ENCODE peak calls at places on chromosome 1, in eight cellular contexts. One of them, this sample, is unnamed.

GRCh38 chr1:225458222-225458631 is 30.4 kb upstream of the LBR start:
- DNase-seq in H9: no peak
- DNase-seq in stimulated activated CD4-positive, alpha-beta T cell treated with anti-CD3 and anti-CD28 coated beads, Interleukin-15, amount 100 ng/mL, for 1 hour: no peak
- DNase-seq in kidney glomerular epithelial cell: no peak
- DNase-seq in stromal cell of bone marrow: no peak
- DNase-seq in KBM-7: no peak
- DNase-seq in stomach: no peak
- DNase-seq in left ventricle myocardium inferior: no peak
- DNase-seq in this sample: no peak

GRCh38 chr1:5729636-5730145 is 262.5 kb downstream of the NPHP4 start:
- DNase-seq in stimulated activated CD4-positive, alpha-beta T cell treated with anti-CD3 and anti-CD28 coated beads, Interleukin-15, amount 100 ng/mL, for 1 hour: no peak
- DNase-seq in KBM-7: no peak
- DNase-seq in stomach: no peak
- DNase-seq in kidney glomerular epithelial cell: no peak
- DNase-seq in left ventricle myocardium inferior: no peak
- DNase-seq in H9: no peak
- DNase-seq in stromal cell of bone marrow: no peak
- DNase-seq in this sample: no peak

GRCh38 chr1:21781971-21782867 is 730 bp downstream of the USP48 start:
- DNase-seq in stomach: peak
- DNase-seq in KBM-7: peak
- DNase-seq in stimulated activated CD4-positive, alpha-beta T cell treated with anti-CD3 and anti-CD28 coated beads, Interleukin-15, amount 100 ng/mL, for 1 hour: no peak
- DNase-seq in left ventricle myocardium inferior: no peak
- DNase-seq in stromal cell of bone marrow: peak
- DNase-seq in H9: peak
- DNase-seq in kidney glomerular epithelial cell: peak
- DNase-seq in this sample: peak

GRCh38 chr1:223077434-223077833 is 65.6 kb downstream of the TLR5 start:
- DNase-seq in stimulated activated CD4-positive, alpha-beta T cell treated with anti-CD3 and anti-CD28 coated beads, Interleukin-15, amount 100 ng/mL, for 1 hour: no peak
- DNase-seq in H9: peak
- DNase-seq in kidney glomerular epithelial cell: no peak
- DNase-seq in left ventricle myocardium inferior: peak
- DNase-seq in stomach: no peak
- DNase-seq in stromal cell of bone marrow: no peak
- DNase-seq in KBM-7: no peak
- DNase-seq in this sample: no peak

GRCh38 chr1:237638555-237638954 is 252.2 kb downstream of the ZP4 start:
- DNase-seq in KBM-7: no peak
- DNase-seq in kidney glomerular epithelial cell: no peak
- DNase-seq in stromal cell of bone marrow: no peak
- DNase-seq in stomach: no peak
- DNase-seq in H9: no peak
- DNase-seq in stimulated activated CD4-positive, alpha-beta T cell treated with anti-CD3 and anti-CD28 coated beads, Interleukin-15, amount 100 ng/mL, for 1 hour: no peak
- DNase-seq in left ventricle myocardium inferior: no peak
- DNase-seq in this sample: no peak

GRCh38 chr1:24909388-24909898 is 20.6 kb downstream of the RUNX3 start:
- DNase-seq in stimulated activated CD4-positive, alpha-beta T cell treated with anti-CD3 and anti-CD28 coated beads, Interleukin-15, amount 100 ng/mL, for 1 hour: no peak
- DNase-seq in kidney glomerular epithelial cell: peak
- DNase-seq in KBM-7: peak
- DNase-seq in left ventricle myocardium inferior: peak
- DNase-seq in stomach: peak
- DNase-seq in stromal cell of bone marrow: no peak
- DNase-seq in H9: peak
- DNase-seq in this sample: peak

GRCh38 chr1:2233997-2234761 is 6.1 kb downstream of the SKI start:
- DNase-seq in stomach: peak
- DNase-seq in kidney glomerular epithelial cell: no peak
- DNase-seq in stimulated activated CD4-positive, alpha-beta T cell treated with anti-CD3 and anti-CD28 coated beads, Interleukin-15, amount 100 ng/mL, for 1 hour: no peak
- DNase-seq in KBM-7: peak
- DNase-seq in stromal cell of bone marrow: peak
- DNase-seq in left ventricle myocardium inferior: peak
- DNase-seq in H9: peak
- DNase-seq in this sample: no peak

GRCh38 chr1:16904560-16905111 is 8.9 kb downstream of the RNU1-2 start:
- DNase-seq in stimulated activated CD4-positive, alpha-beta T cell treated with anti-CD3 and anti-CD28 coated beads, Interleukin-15, amount 100 ng/mL, for 1 hour: peak
- DNase-seq in left ventricle myocardium inferior: peak
- DNase-seq in KBM-7: peak
- DNase-seq in stromal cell of bone marrow: peak
- DNase-seq in H9: peak
- DNase-seq in stomach: peak
- DNase-seq in kidney glomerular epithelial cell: peak
- DNase-seq in this sample: peak

This sample was measured in neural progenitor cell.